ENCODE peak calls at places on chromosomes 12 and 14, in seven cellular contexts. P is HS-5; U is activated CD4-positive, alpha-beta T cell treated with anti-CD3 and anti-CD28 coated beads, Interleukin-2, amount 10 ng/mL, durations not matched to agents 7 days and 5 days; O is foreskin fibroblast; I is ACHN; X is type B pancreatic cell; D is Right ventricle myocardium superior. E is an unnamed sample.

GRCh38 chr14:105091335-105092123 is 26.3 kb upstream of the GPR132 start:
- DNase-seq in P (no peak), U (no peak), O (peak; percentile 47), I (peak; percentile 92), X (no peak), D (peak; percentile 87), E (peak; percentile 93)

GRCh38 chr12:11321980-11322379 is 11.7 kb upstream of the PRB4 start:
- DNase-seq in P (peak; percentile 2), U (no peak), O (no peak), I (peak; percentile 24), X (no peak), D (no peak), E (no peak)

GRCh38 chr12:92927436-92928116 is 1.5 kb downstream of the EEA1 start:
- DNase-seq in P (peak; percentile 62), U (no peak), O (peak; percentile 75), I (peak; percentile 84), X (no peak), D (no peak), E (peak; percentile 26)

GRCh38 chr12:41944241-41944640 is 200.4 kb downstream of the GXYLT1 start:
- DNase-seq in P (no peak), U (no peak), O (no peak), I (no peak), X (no peak), D (no peak), E (no peak)

GRCh38 chr12:132222096-132222807 is 78.0 kb downstream of the NOC4L start:
- DNase-seq in P (peak; percentile 1), U (peak; percentile 60), O (peak; percentile 37), I (peak; percentile 94), X (no peak), D (no peak), E (peak; percentile 26)

GRCh38 chr14:51622376-51622775 is 29.3 kb upstream of the FRMD6 start:
- DNase-seq in P (no peak), U (no peak), O (no peak), I (no peak), X (no peak), D (no peak), E (no peak)

GRCh38 chr12:12606793-12607589 is 4.7 kb upstream of the CREBL2 start:
- DNase-seq in P (no peak), U (no peak), O (no peak), I (no peak), X (no peak), D (no peak), E (no peak)

GRCh38 chr14:87483651-87484260 is 509.2 kb downstream of the GALC start:
- DNase-seq in P (no peak), U (no peak), O (no peak), I (no peak), X (no peak), D (no peak), E (no peak)

GRCh38 chr12:120462099-120462640 is 7.4 kb downstream of the SRSF9 start:
- DNase-seq in P (no peak), U (no peak), O (no peak), I (no peak), X (no peak), D (no peak), E (no peak)

GRCh38 chr12:38823743-38824142 is 81.6 kb downstream of the CPNE8 start:
- DNase-seq in P (peak; percentile 18), U (no peak), O (peak; percentile 6), I (no peak), X (no peak), D (no peak), E (no peak)